ENCODE peak calls at places on chromosomes 13 and 19, in nine cellular contexts. One of them, this sample, is unnamed.

GRCh38 chr13:109010912-109011311 is 381.5 kb downstream of the MYO16 start:
- DNase-seq in cardiac septum: no peak
- DNase-seq in iPS-NIHi11: peak
- DNase-seq in hippocampal formation: no peak
- DNase-seq in activated CD4-positive, alpha-beta T cell treated with anti-CD3 and anti-CD28 coated beads, Interleukin-2, amount 10 ng/mL, durations not matched to agents 7 days and 5 days: no peak
- DNase-seq in fibroblast of lung: no peak
- DNase-seq in activated T-helper 1 cell treated with Interleukin-2 at 50 U/mL for 16 hours: no peak
- DNase-seq in endothelial cell: peak
- DNase-seq in astrocyte of the cerebellum: no peak
- DNase-seq in this sample: no peak

GRCh38 chr19:34017024-34017423 is 155.3 kb upstream of the LSM14A start:
- DNase-seq in activated CD4-positive, alpha-beta T cell treated with anti-CD3 and anti-CD28 coated beads, Interleukin-2, amount 10 ng/mL, durations not matched to agents 7 days and 5 days: no peak
- DNase-seq in endothelial cell: no peak
- DNase-seq in hippocampal formation: no peak
- DNase-seq in fibroblast of lung: no peak
- DNase-seq in activated T-helper 1 cell treated with Interleukin-2 at 50 U/mL for 16 hours: no peak
- DNase-seq in iPS-NIHi11: no peak
- DNase-seq in cardiac septum: no peak
- DNase-seq in astrocyte of the cerebellum: no peak
- DNase-seq in this sample: no peak

GRCh38 chr13:20191311-20191901 is 1.3 kb downstream of the GJB2 start:
- DNase-seq in iPS-NIHi11: no peak
- DNase-seq in fibroblast of lung: no peak
- DNase-seq in astrocyte of the cerebellum: no peak
- DNase-seq in hippocampal formation: no peak
- DNase-seq in activated CD4-positive, alpha-beta T cell treated with anti-CD3 and anti-CD28 coated beads, Interleukin-2, amount 10 ng/mL, durations not matched to agents 7 days and 5 days: no peak
- DNase-seq in endothelial cell: no peak
- DNase-seq in cardiac septum: no peak
- DNase-seq in activated T-helper 1 cell treated with Interleukin-2 at 50 U/mL for 16 hours: no peak
- DNase-seq in this sample: peak

GRCh38 chr13:114063545-114064515 is 68.6 kb downstream of the RASA3 start:
- DNase-seq in fibroblast of lung: peak
- DNase-seq in cardiac septum: peak
- DNase-seq in activated CD4-positive, alpha-beta T cell treated with anti-CD3 and anti-CD28 coated beads, Interleukin-2, amount 10 ng/mL, durations not matched to agents 7 days and 5 days: peak
- DNase-seq in activated T-helper 1 cell treated with Interleukin-2 at 50 U/mL for 16 hours: no peak
- DNase-seq in iPS-NIHi11: no peak
- DNase-seq in endothelial cell: no peak
- DNase-seq in astrocyte of the cerebellum: no peak
- DNase-seq in hippocampal formation: no peak
- DNase-seq in this sample: peak

GRCh38 chr19:39413903-39414608 is 1.6 kb downstream of the PLEKHG2 start:
- DNase-seq in activated T-helper 1 cell treated with Interleukin-2 at 50 U/mL for 16 hours: no peak
- DNase-seq in hippocampal formation: no peak
- DNase-seq in fibroblast of lung: no peak
- DNase-seq in activated CD4-positive, alpha-beta T cell treated with anti-CD3 and anti-CD28 coated beads, Interleukin-2, amount 10 ng/mL, durations not matched to agents 7 days and 5 days: no peak
- DNase-seq in cardiac septum: no peak
- DNase-seq in iPS-NIHi11: no peak
- DNase-seq in astrocyte of the cerebellum: no peak
- DNase-seq in endothelial cell: peak
- DNase-seq in this sample: peak

GRCh38 chr13:28027070-28027469 is 38.6 kb upstream of the URAD start:
- DNase-seq in astrocyte of the cerebellum: no peak
- DNase-seq in hippocampal formation: no peak
- DNase-seq in activated CD4-positive, alpha-beta T cell treated with anti-CD3 and anti-CD28 coated beads, Interleukin-2, amount 10 ng/mL, durations not matched to agents 7 days and 5 days: no peak
- DNase-seq in activated T-helper 1 cell treated with Interleukin-2 at 50 U/mL for 16 hours: no peak
- DNase-seq in endothelial cell: no peak
- DNase-seq in iPS-NIHi11: no peak
- DNase-seq in fibroblast of lung: no peak
- DNase-seq in cardiac septum: no peak
- DNase-seq in this sample: no peak

GRCh38 chr19:19570561-19570960 is 32.5 kb downstream of the CILP2 start:
- DNase-seq in endothelial cell: no peak
- DNase-seq in activated T-helper 1 cell treated with Interleukin-2 at 50 U/mL for 16 hours: no peak
- DNase-seq in fibroblast of lung: no peak
- DNase-seq in iPS-NIHi11: no peak
- DNase-seq in astrocyte of the cerebellum: no peak
- DNase-seq in activated CD4-positive, alpha-beta T cell treated with anti-CD3 and anti-CD28 coated beads, Interleukin-2, amount 10 ng/mL, durations not matched to agents 7 days and 5 days: no peak
- DNase-seq in hippocampal formation: no peak
- DNase-seq in cardiac septum: no peak
- DNase-seq in this sample: peak

GRCh38 chr19:46670874-46671273 is 9.9 kb upstream of the DACT3 start:
- DNase-seq in astrocyte of the cerebellum: no peak
- DNase-seq in endothelial cell: no peak
- DNase-seq in activated CD4-positive, alpha-beta T cell treated with anti-CD3 and anti-CD28 coated beads, Interleukin-2, amount 10 ng/mL, durations not matched to agents 7 days and 5 days: no peak
- DNase-seq in cardiac septum: no peak
- DNase-seq in fibroblast of lung: peak
- DNase-seq in hippocampal formation: no peak
- DNase-seq in activated T-helper 1 cell treated with Interleukin-2 at 50 U/mL for 16 hours: no peak
- DNase-seq in iPS-NIHi11: no peak
- DNase-seq in this sample: peak

GRCh38 chr13:42039946-42040729 is 8.3 kb upstream of the DGKH start:
- DNase-seq in activated T-helper 1 cell treated with Interleukin-2 at 50 U/mL for 16 hours: peak
- DNase-seq in iPS-NIHi11: peak
- DNase-seq in fibroblast of lung: peak
- DNase-seq in activated CD4-positive, alpha-beta T cell treated with anti-CD3 and anti-CD28 coated beads, Interleukin-2, amount 10 ng/mL, durations not matched to agents 7 days and 5 days: peak
- DNase-seq in endothelial cell: peak
- DNase-seq in hippocampal formation: peak
- DNase-seq in cardiac septum: peak
- DNase-seq in astrocyte of the cerebellum: no peak
- DNase-seq in this sample: peak

GRCh38 chr19:16319466-16319865 is 5.2 kb upstream of the KLF2 start:
- DNase-seq in iPS-NIHi11: no peak
- DNase-seq in fibroblast of lung: peak
- DNase-seq in hippocampal formation: no peak
- DNase-seq in activated T-helper 1 cell treated with Interleukin-2 at 50 U/mL for 16 hours: no peak
- DNase-seq in activated CD4-positive, alpha-beta T cell treated with anti-CD3 and anti-CD28 coated beads, Interleukin-2, amount 10 ng/mL, durations not matched to agents 7 days and 5 days: peak
- DNase-seq in astrocyte of the cerebellum: peak
- DNase-seq in endothelial cell: no peak
- DNase-seq in cardiac septum: no peak
- DNase-seq in this sample: peak

GRCh38 chr13:113656831-113657671 is 947 bp downstream of the ATP4B start:
- DNase-seq in activated T-helper 1 cell treated with Interleukin-2 at 50 U/mL for 16 hours: no peak
- DNase-seq in cardiac septum: peak
- DNase-seq in iPS-NIHi11: no peak
- DNase-seq in activated CD4-positive, alpha-beta T cell treated with anti-CD3 and anti-CD28 coated beads, Interleukin-2, amount 10 ng/mL, durations not matched to agents 7 days and 5 days: no peak
- DNase-seq in hippocampal formation: no peak
- DNase-seq in endothelial cell: no peak
- DNase-seq in astrocyte of the cerebellum: no peak
- DNase-seq in fibroblast of lung: no peak
- DNase-seq in this sample: peak

GRCh38 chr19:1141944-1142343 is 32.1 kb downstream of the SBNO2 start:
- DNase-seq in astrocyte of the cerebellum: no peak
- DNase-seq in cardiac septum: no peak
- DNase-seq in fibroblast of lung: no peak
- DNase-seq in iPS-NIHi11: no peak
- DNase-seq in endothelial cell: no peak
- DNase-seq in hippocampal formation: no peak
- DNase-seq in activated CD4-positive, alpha-beta T cell treated with anti-CD3 and anti-CD28 coated beads, Interleukin-2, amount 10 ng/mL, durations not matched to agents 7 days and 5 days: no peak
- DNase-seq in activated T-helper 1 cell treated with Interleukin-2 at 50 U/mL for 16 hours: no peak
- DNase-seq in this sample: no peak

GRCh38 chr19:44644391-44645016 is 794 bp downstream of the PVR start:
- DNase-seq in cardiac septum: no peak
- DNase-seq in astrocyte of the cerebellum: no peak
- DNase-seq in activated CD4-positive, alpha-beta T cell treated with anti-CD3 and anti-CD28 coated beads, Interleukin-2, amount 10 ng/mL, durations not matched to agents 7 days and 5 days: peak
- DNase-seq in activated T-helper 1 cell treated with Interleukin-2 at 50 U/mL for 16 hours: no peak
- DNase-seq in iPS-NIHi11: peak
- DNase-seq in endothelial cell: peak
- DNase-seq in fibroblast of lung: peak
- DNase-seq in hippocampal formation: no peak
- DNase-seq in this sample: peak

This sample was measured in osteoblast.